ENCODE peak calls at places on chromosomes 1 and 21, in ten cellular contexts. O is GM12891, T is stomach, M is right lobe of liver, I is ovary, U is prostate gland, V is adrenal gland, W is HCT116, E is NB4, B is gastrocnemius medialis. K is an unnamed sample.

GRCh38 chr1:173153503-173153902 is 53.6 kb downstream of the TNFSF4 start:
- DNase-seq in I (no peak), B (no peak), U (no peak), O (no peak), W (no peak), M (no peak), E (no peak), T (no peak), V (no peak), K (no peak)

GRCh38 chr1:212920895-212921294 is 29.4 kb upstream of the VASH2 start:
- DNase-seq in B (no peak), U (no peak), E (peak), V (no peak), I (no peak), O (no peak), M (no peak), T (no peak), W (no peak), K (no peak)

GRCh38 chr1:101162300-101162699 is 74.5 kb upstream of the S1PR1 start:
- DNase-seq in O (no peak), W (no peak), M (no peak), B (no peak), E (no peak), T (no peak), V (no peak), I (no peak), U (no peak), K (no peak)

GRCh38 chr1:98221926-98222325 is 301.1 kb upstream of the DPYD start:
- DNase-seq in U (no peak), O (no peak), I (no peak), B (no peak), T (no peak), M (no peak), W (no peak), V (no peak), E (no peak), K (no peak)

GRCh38 chr1:245953876-245954660 is 553.0 kb downstream of the SMYD3 start:
- DNase-seq in V (no peak), O (no peak), B (no peak), I (no peak), T (no peak), W (no peak), E (peak), M (no peak), U (no peak), K (no peak)

GRCh38 chr1:9838946-9839345 is 15.2 kb upstream of the CLSTN1 start:
- DNase-seq in I (no peak), W (no peak), M (no peak), O (no peak), V (no peak), E (no peak), U (no peak), B (no peak), T (no peak), K (no peak)

GRCh38 chr1:208189183-208189582 is 55.0 kb downstream of the PLXNA2 start:
- DNase-seq in I (no peak), T (no peak), M (no peak), O (peak), U (no peak), E (peak), W (no peak), V (no peak), B (no peak), K (no peak)

GRCh38 chr1:61287734-61288133 is 205.4 kb downstream of the NFIA start:
- DNase-seq in I (no peak), M (no peak), T (no peak), W (peak), E (no peak), V (no peak), O (no peak), U (no peak), B (no peak), K (peak)

GRCh38 chr1:117892512-117892911 is 36.9 kb downstream of the GDAP2 start:
- DNase-seq in W (no peak), I (no peak), T (no peak), U (no peak), E (no peak), O (no peak), V (no peak), M (no peak), B (no peak), K (no peak)

GRCh38 chr1:164821648-164822047 is 262.7 kb downstream of the PBX1 start:
- DNase-seq in T (no peak), E (no peak), B (no peak), U (no peak), I (no peak), V (no peak), M (no peak), W (no peak), O (no peak), K (no peak)

GRCh38 chr1:155198547-155198906 is 9.2 kb downstream of the THBS3 start:
- DNase-seq in B (no peak), M (no peak), I (no peak), E (no peak), U (no peak), T (no peak), W (no peak), V (no peak), O (no peak), K (no peak)

GRCh38 chr1:22488319-22488718 is 36.7 kb downstream of the ZBTB40 start:
- DNase-seq in W (no peak), O (no peak), V (peak), I (no peak), M (no peak), B (no peak), T (no peak), E (no peak), U (no peak), K (no peak)

GRCh38 chr1:167635941-167636340 is 5.9 kb downstream of the RCSD1 start:
- DNase-seq in B (no peak), E (no peak), M (no peak), I (no peak), U (no peak), T (no peak), W (no peak), O (no peak), V (no peak), K (no peak)

GRCh38 chr1:107138166-107138565 is 2.7 kb upstream of the NTNG1 start:
- DNase-seq in M (no peak), E (no peak), O (no peak), I (no peak), W (no peak), T (no peak), B (no peak), V (no peak), U (no peak), K (no peak)

GRCh38 chr1:37752583-37753471 is 12.1 kb downstream of the EPHA10 start:
- DNase-seq in O (peak), U (no peak), M (peak), I (no peak), V (no peak), E (no peak), W (peak), B (no peak), T (peak), K (no peak)

GRCh38 chr1:33957854-33958253 is 94.0 kb downstream of the HMGB4 start:
- DNase-seq in U (no peak), O (no peak), V (no peak), M (no peak), T (no peak), E (no peak), B (no peak), W (no peak), I (no peak), K (no peak)

GRCh38 chr1:33337994-33338494 is 17.1 kb upstream of the A3GALT2 start:
- DNase-seq in B (no peak), U (no peak), O (no peak), I (no peak), T (no peak), E (no peak), V (no peak), M (no peak), W (no peak), K (no peak)

GRCh38 chr1:25232866-25233784 is 823 bp upstream of the SYF2 start:
- DNase-seq in U (peak), I (peak), M (peak), E (peak), V (peak), W (peak), B (peak), O (peak), T (peak), K (peak)

GRCh38 chr1:92826792-92827191 is 5.0 kb upstream of the RPL5 start:
- DNase-seq in T (no peak), M (no peak), O (no peak), I (no peak), E (no peak), V (no peak), W (no peak), U (no peak), B (no peak), K (no peak)

GRCh38 chr1:104636581-104636980 is 886.9 kb downstream of the AMY1C start:
- DNase-seq in V (no peak), O (no peak), I (no peak), W (no peak), T (no peak), M (no peak), B (no peak), U (no peak), E (peak), K (peak)

GRCh38 chr1:37267111-37267835 is 207.1 kb upstream of the ZC3H12A start:
- DNase-seq in T (no peak), B (no peak), M (no peak), I (no peak), U (no peak), W (no peak), V (no peak), O (no peak), E (no peak), K (no peak)

GRCh38 chr21:46146856-46147255 is 8.5 kb downstream of the FTCD start:
- DNase-seq in M (peak), B (no peak), V (no peak), O (no peak), I (peak), W (no peak), T (no peak), U (no peak), E (no peak), K (no peak)

GRCh38 chr1:42931108-42931539 is 27.5 kb downstream of the SLC2A1 start:
- DNase-seq in M (no peak), O (peak), W (no peak), I (no peak), V (no peak), B (no peak), E (peak), U (no peak), T (no peak), K (no peak)

GRCh38 chr1:42932442-42932941 is 26.2 kb downstream of the SLC2A1 start:
- DNase-seq in B (no peak), W (no peak), E (no peak), T (no peak), M (no peak), I (no peak), U (no peak), V (no peak), O (no peak), K (no peak)

GRCh38 chr1:42933060-42933586 is 25.5 kb downstream of the SLC2A1 start:
- DNase-seq in U (no peak), W (no peak), B (no peak), O (no peak), T (no peak), M (no peak), I (no peak), V (no peak), E (no peak), K (no peak)

GRCh38 chr1:42930178-42931107 is 28.2 kb downstream of the SLC2A1 start:
- DNase-seq in M (no peak), W (no peak), B (no peak), T (no peak), I (no peak), O (no peak), E (no peak), U (no peak), V (no peak), K (no peak)

GRCh38 chr1:42931911-42932422 is 26.7 kb downstream of the SLC2A1 start:
- DNase-seq in W (no peak), O (peak), B (no peak), T (peak), M (peak), U (peak), I (no peak), V (peak), E (peak), K (no peak)
- TF ChIP-seq POLR2A in W (no peak), O (no peak), B (no peak), T (no peak), M (no peak), U (peak), I (no peak), V (no peak), E (no peak), K (no peak)

GRCh38 chr1:87334351-87335174 is 5.9 kb downstream of the LMO4 start:
- DNase-seq in O (no peak), W (no peak), T (no peak), U (no peak), B (no peak), V (peak), M (no peak), I (peak), E (peak), K (no peak)

GRCh38 chr1:87336623-87337067 is 8.0 kb downstream of the LMO4 start:
- DNase-seq in B (no peak), T (no peak), I (no peak), W (no peak), U (no peak), M (no peak), O (no peak), V (no peak), E (no peak), K (no peak)

GRCh38 chr1:87337606-87338005 is 8.9 kb downstream of the LMO4 start:
- DNase-seq in I (no peak), V (no peak), O (no peak), M (no peak), B (no peak), T (no peak), U (no peak), E (no peak), W (no peak), K (no peak)

GRCh38 chr1:87333692-87334347 is 5.1 kb downstream of the LMO4 start:
- DNase-seq in M (no peak), T (no peak), V (no peak), O (no peak), B (no peak), I (no peak), W (no peak), E (peak), U (no peak), K (no peak)

GRCh38 chr1:87335175-87335992 is 6.7 kb downstream of the LMO4 start:
- DNase-seq in B (peak), U (peak), M (peak), T (peak), O (peak), E (peak), V (peak), I (peak), W (no peak), K (peak)
- TF ChIP-seq POLR2A in B (peak), U (no peak), M (peak), T (no peak), O (no peak), E (peak), V (no peak), I (no peak), W (peak), K (peak)

GRCh38 chr21:42973991-42974831 is at the start of gene PKNOX1:
- DNase-seq in T (peak), I (peak), M (peak), W (peak), B (peak), V (peak), E (peak), O (peak), U (peak), K (peak)

GRCh38 chr21:42971897-42972275 is 2.5 kb upstream of the PKNOX1 start:
- DNase-seq in M (no peak), B (no peak), E (no peak), T (peak), O (no peak), U (no peak), I (no peak), V (no peak), W (no peak), K (no peak)

GRCh38 chr21:42973309-42973990 is 912 bp upstream of the PKNOX1 start:
- DNase-seq in V (peak), M (peak), B (no peak), U (peak), O (no peak), W (no peak), T (no peak), E (no peak), I (peak), K (no peak)

GRCh38 chr21:42975886-42976608 is 1.7 kb downstream of the PKNOX1 start:
- DNase-seq in B (no peak), U (no peak), W (no peak), I (no peak), M (no peak), O (no peak), V (no peak), T (no peak), E (no peak), K (no peak)

DNA sequence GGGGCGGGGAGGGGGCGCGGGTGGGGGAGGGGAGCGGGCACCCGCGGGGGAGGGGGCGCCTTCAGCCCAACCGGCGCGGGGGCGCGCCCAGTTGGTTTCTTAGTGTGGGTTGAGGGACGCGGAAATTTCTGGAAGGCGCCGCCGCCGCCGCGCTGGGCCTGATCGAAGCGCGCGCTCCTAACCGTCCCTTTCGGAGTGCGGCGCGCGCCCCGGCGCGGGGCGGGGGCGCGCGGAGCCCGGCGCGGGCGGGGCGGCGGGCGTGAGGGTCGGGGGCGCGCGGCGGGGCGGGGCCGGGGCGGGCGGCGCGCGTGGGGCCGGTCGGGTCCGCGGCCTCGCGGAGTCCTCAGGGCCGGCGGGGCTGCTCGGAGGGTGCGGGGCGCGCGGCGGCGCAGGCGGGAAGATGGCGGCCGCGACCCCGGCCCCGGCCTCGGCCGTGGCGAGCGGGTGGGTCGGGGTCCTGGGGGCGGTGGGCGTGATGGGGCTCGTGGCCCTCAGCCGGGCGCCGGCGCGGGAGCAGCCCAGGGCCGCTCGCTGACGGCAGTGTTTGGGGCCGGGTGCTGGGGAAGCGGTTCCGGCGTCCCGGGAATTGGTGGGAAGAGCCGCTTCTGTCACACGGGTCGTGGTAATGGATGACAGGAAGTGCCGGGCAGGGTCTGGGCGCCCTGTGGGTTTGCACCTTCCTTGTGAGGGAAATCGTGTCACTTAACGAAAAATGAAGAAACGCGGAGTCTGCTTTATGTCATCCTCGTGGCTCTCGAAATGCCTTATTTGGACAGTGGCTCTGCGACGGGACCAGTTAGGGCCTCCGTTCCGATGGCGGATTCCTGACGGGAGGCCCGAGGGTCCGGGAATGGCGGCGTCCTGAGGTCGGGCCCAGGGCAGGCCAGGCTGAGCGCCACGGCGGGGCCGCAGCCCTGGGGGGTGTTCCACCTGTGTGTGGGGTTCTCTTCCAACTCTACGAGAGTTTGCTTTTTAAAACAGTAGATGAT is 764 bp downstream of the PKNOX1 start:
- DNase-seq in T (peak), U (peak), W (no peak), M (peak), B (peak), E (peak), O (peak), I (no peak), V (peak), K (peak)
- TF ChIP-seq POLR2A in T (no peak), U (no peak), W (no peak), M (peak), B (peak), E (peak), O (no peak), I (peak), V (peak), K (peak)

GRCh38 chr1:151198254-151199127 is at the start of gene PIP5K1A:
- DNase-seq in B (peak), M (peak), V (peak), E (peak), W (peak), T (peak), I (peak), U (peak), O (peak), K (peak)
- TF ChIP-seq POLR2A in B (peak), M (peak), V (peak), E (peak), W (peak), T (peak), I (peak), U (peak), O (peak), K (peak)

DNA sequence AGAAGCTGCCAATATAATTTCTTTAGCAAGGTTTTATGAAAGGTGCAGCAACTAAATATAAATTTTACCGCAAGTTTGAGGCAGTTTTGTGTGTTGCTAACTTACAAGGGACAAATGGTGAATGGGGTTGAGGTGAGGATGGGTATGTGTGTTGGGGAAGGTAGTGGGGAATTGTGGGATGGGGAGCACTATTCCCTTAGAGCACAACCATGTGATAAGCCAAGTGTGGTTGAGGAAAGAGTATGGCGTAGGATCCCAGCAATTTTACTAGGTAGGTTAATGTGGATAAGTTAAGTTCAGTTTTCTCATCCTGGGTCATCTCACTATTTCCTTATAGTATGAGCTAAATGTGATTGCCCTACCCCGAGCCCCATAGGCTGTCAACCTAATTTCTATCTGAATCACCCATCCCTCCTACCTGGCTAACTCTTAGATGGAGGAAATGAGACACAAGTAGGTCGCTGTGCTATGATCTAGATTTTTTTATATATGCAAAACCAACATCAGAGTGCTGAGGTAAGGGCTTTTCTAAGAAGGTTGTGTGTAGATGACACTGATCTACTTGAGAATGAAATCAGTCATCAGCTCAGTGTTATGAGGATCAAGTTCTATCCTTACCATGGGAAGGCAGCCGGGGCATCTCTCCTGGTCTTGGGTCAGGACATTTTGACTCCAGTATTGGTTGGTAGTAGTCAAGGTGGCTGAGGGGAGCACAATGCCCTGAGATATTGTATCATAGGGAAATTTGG is 23.8 kb downstream of the SLAMF1 start:
- DNase-seq in B (no peak), E (no peak), O (no peak), W (no peak), V (no peak), U (no peak), M (no peak), T (no peak), I (no peak), K (no peak)
- TF ChIP-seq POLR2A in B (no peak), E (no peak), O (peak), W (no peak), V (no peak), U (no peak), M (no peak), T (no peak), I (no peak), K (no peak)

K was measured in H54.